ENCODE peak calls at places on chromosomes 16 and 17, in eight cellular contexts. One of them, this sample, is unnamed. For H3K9me3, the result is how much of the 10 kb centered on the place peaks cover.

GRCh38 chr16:57113042-57113453 is 20.7 kb downstream of the CPNE2 start:
- DNase-seq in A549: no peak
- DNase-seq in H1: no peak
- DNase-seq in neural progenitor cell: no peak
- DNase-seq in HAP-1: no peak
- DNase-seq in CD8-positive, alpha-beta T cell: no peak
- DNase-seq in mammary epithelial cell: no peak
- DNase-seq in PC-9: no peak
- DNase-seq in this sample: no peak

GRCh38 chr16:18933501-18933900 is 7.3 kb upstream of the SMG1 start:
- DNase-seq in A549: no peak
- DNase-seq in H1: no peak
- DNase-seq in neural progenitor cell: no peak
- DNase-seq in HAP-1: no peak
- DNase-seq in CD8-positive, alpha-beta T cell: no peak
- DNase-seq in mammary epithelial cell: no peak
- DNase-seq in PC-9: no peak
- DNase-seq in this sample: no peak

GRCh38 chr16:631808-632358 is 1.1 kb downstream of the WFIKKN1 start:
- DNase-seq in A549: no peak
- DNase-seq in H1: no peak
- DNase-seq in neural progenitor cell: no peak
- DNase-seq in HAP-1: no peak
- DNase-seq in CD8-positive, alpha-beta T cell: no peak
- DNase-seq in mammary epithelial cell: no peak
- DNase-seq in PC-9: no peak
- DNase-seq in this sample: no peak

GRCh38 chr16:71428883-71429282 is 13.0 kb downstream of the TLE7 start:
- DNase-seq in A549: no peak
- DNase-seq in H1: no peak
- DNase-seq in neural progenitor cell: no peak
- DNase-seq in HAP-1: no peak
- DNase-seq in CD8-positive, alpha-beta T cell: no peak
- DNase-seq in mammary epithelial cell: no peak
- DNase-seq in PC-9: no peak
- DNase-seq in this sample: no peak

GRCh38 chr17:80959330-80960036 is 32.2 kb upstream of the CHMP6 start:
- DNase-seq in A549: no peak
- DNase-seq in H1: no peak
- DNase-seq in neural progenitor cell: no peak
- DNase-seq in HAP-1: no peak
- DNase-seq in CD8-positive, alpha-beta T cell: no peak
- DNase-seq in mammary epithelial cell: no peak
- DNase-seq in PC-9: no peak
- DNase-seq in this sample: no peak

GRCh38 chr16:8708546-8708945 is 34.1 kb downstream of the ABAT start:
- DNase-seq in A549: no peak
- DNase-seq in H1: no peak
- DNase-seq in neural progenitor cell: no peak
- DNase-seq in HAP-1: no peak
- DNase-seq in CD8-positive, alpha-beta T cell: no peak
- DNase-seq in mammary epithelial cell: no peak
- DNase-seq in PC-9: no peak
- DNase-seq in this sample: no peak

GRCh38 chr17:79838541-79839274 is 532 bp downstream of the CBX4 start:
- DNase-seq in A549: peak
- DNase-seq in H1: no peak
- DNase-seq in neural progenitor cell: peak
- DNase-seq in HAP-1: peak
- DNase-seq in CD8-positive, alpha-beta T cell: peak
- DNase-seq in mammary epithelial cell: peak
- DNase-seq in PC-9: no peak
- DNase-seq in this sample: peak

GRCh38 chr17:82241183-82241925 is 12.5 kb downstream of the SLC16A3 start:
- DNase-seq in A549: no peak
- DNase-seq in H1: no peak
- DNase-seq in neural progenitor cell: no peak
- DNase-seq in HAP-1: no peak
- DNase-seq in CD8-positive, alpha-beta T cell: no peak
- DNase-seq in mammary epithelial cell: peak
- DNase-seq in PC-9: no peak
- DNase-seq in this sample: no peak

GRCh38 chr16:67718668-67719047 is 458 bp downstream of the GFOD2 start:
- DNase-seq in A549: no peak
- DNase-seq in H1: no peak
- DNase-seq in neural progenitor cell: no peak
- DNase-seq in HAP-1: peak
- DNase-seq in CD8-positive, alpha-beta T cell: peak
- DNase-seq in mammary epithelial cell: peak
- DNase-seq in PC-9: no peak
- DNase-seq in this sample: no peak

DNA sequence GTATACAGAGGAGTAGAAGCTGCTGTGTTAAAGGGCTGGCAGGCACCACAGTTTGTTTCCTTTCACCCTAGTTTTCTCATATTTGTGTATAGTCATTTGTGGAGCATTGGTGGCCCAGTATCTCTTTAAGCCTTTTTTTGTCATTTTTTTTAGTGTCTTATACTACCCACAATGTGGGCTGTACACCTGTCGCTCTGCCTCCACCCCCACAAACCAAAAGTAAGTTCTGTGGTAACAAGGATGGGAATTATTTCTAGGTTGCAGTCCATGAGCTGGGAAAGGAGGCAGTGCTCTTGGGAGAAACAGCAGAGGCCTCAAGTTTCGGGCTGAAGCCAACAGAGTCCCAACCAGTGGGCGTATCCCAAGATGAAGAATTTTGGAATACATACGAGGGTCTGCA is 6.2 kb downstream of the ZNF75A start:
- DNase-seq in A549: no peak
- DNase-seq in H1: no peak
- DNase-seq in neural progenitor cell: no peak
- DNase-seq in HAP-1: no peak
- DNase-seq in CD8-positive, alpha-beta T cell: no peak
- DNase-seq in mammary epithelial cell: no peak
- DNase-seq in PC-9: no peak
- DNase-seq in this sample: no peak
- H3K9me3 ChIP-seq in A549: half or more
- H3K9me3 ChIP-seq in H1: half or more
- H3K9me3 ChIP-seq in neural progenitor cell: under half
- H3K9me3 ChIP-seq in HAP-1: under half
- H3K9me3 ChIP-seq in CD8-positive, alpha-beta T cell: under half
- H3K9me3 ChIP-seq in mammary epithelial cell: under half
- H3K9me3 ChIP-seq in PC-9: half or more
- H3K9me3 ChIP-seq in this sample: under half

GRCh38 chr16:35141303-35141702 is 1681.9 kb downstream of the TP53TG3F start:
- DNase-seq in A549: no peak
- DNase-seq in H1: no peak
- DNase-seq in neural progenitor cell: no peak
- DNase-seq in HAP-1: no peak
- DNase-seq in CD8-positive, alpha-beta T cell: no peak
- DNase-seq in mammary epithelial cell: no peak
- DNase-seq in PC-9: peak
- DNase-seq in this sample: no peak
- H3K9me3 ChIP-seq in A549: under half
- H3K9me3 ChIP-seq in H1: half or more
- H3K9me3 ChIP-seq in neural progenitor cell: under half
- H3K9me3 ChIP-seq in HAP-1: under half
- H3K9me3 ChIP-seq in CD8-positive, alpha-beta T cell: under half
- H3K9me3 ChIP-seq in mammary epithelial cell: under half
- H3K9me3 ChIP-seq in PC-9: under half
- H3K9me3 ChIP-seq in this sample: under half

DNA sequence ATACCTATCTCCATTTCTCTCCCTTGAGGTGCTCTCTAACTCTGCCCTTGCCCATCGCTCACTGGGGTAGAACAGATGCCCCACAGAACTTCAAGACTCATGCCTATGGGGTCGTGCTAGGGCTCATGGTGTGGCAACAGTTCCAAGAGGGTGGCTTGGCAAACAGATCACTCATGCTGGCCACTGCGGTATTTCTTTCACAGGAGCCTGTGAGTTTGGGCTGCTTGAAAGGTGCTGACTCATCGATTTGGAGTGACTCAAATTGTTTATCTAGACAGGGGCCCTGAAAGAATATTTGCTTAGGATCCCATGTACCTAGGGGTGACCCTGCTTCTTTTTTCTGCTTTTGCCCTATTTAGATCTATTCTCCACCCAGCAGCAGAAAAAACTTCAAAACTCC is 69.9 kb downstream of the IRX5 start:
- DNase-seq in A549: no peak
- DNase-seq in H1: no peak
- DNase-seq in neural progenitor cell: no peak
- DNase-seq in HAP-1: no peak
- DNase-seq in CD8-positive, alpha-beta T cell: no peak
- DNase-seq in mammary epithelial cell: peak
- DNase-seq in PC-9: peak
- DNase-seq in this sample: no peak
- H3K9me3 ChIP-seq in A549: under half
- H3K9me3 ChIP-seq in H1: under half
- H3K9me3 ChIP-seq in neural progenitor cell: under half
- H3K9me3 ChIP-seq in HAP-1: under half
- H3K9me3 ChIP-seq in CD8-positive, alpha-beta T cell: under half
- H3K9me3 ChIP-seq in mammary epithelial cell: under half
- H3K9me3 ChIP-seq in PC-9: under half
- H3K9me3 ChIP-seq in this sample: under half

GRCh38 chr16:84450176-84450865 is 54.1 kb downstream of the MEAK7 start:
- DNase-seq in A549: no peak
- DNase-seq in H1: no peak
- DNase-seq in neural progenitor cell: no peak
- DNase-seq in HAP-1: no peak
- DNase-seq in CD8-positive, alpha-beta T cell: no peak
- DNase-seq in mammary epithelial cell: no peak
- DNase-seq in PC-9: no peak
- DNase-seq in this sample: no peak
- H3K9me3 ChIP-seq in A549: under half
- H3K9me3 ChIP-seq in H1: under half
- H3K9me3 ChIP-seq in neural progenitor cell: under half
- H3K9me3 ChIP-seq in HAP-1: under half
- H3K9me3 ChIP-seq in CD8-positive, alpha-beta T cell: under half
- H3K9me3 ChIP-seq in mammary epithelial cell: under half
- H3K9me3 ChIP-seq in PC-9: under half
- H3K9me3 ChIP-seq in this sample: under half